ENCODE peak calls at places on chromosomes 5 and 9, in five cellular contexts. One of them, this sample, is unnamed.

GRCh38 chr5:71865665-71866320 is 146.7 kb downstream of the CARTPT start:
- DNase-seq in NCI-H2081: no peak
- DNase-seq in choroid plexus epithelial cell: no peak
- DNase-seq in occipital lobe: no peak
- DNase-seq in C1 segment of cervical spinal cord: no peak
- DNase-seq in this sample: peak; percentile 39

GRCh38 chr9:127706836-127707241 is at the start of gene CFAP157:
- DNase-seq in occipital lobe: no peak
- DNase-seq in C1 segment of cervical spinal cord: no peak
- DNase-seq in NCI-H2081: peak; percentile 14
- DNase-seq in choroid plexus epithelial cell: no peak
- DNase-seq in this sample: no peak

GRCh38 chr5:135379052-135379654 is 19.9 kb downstream of the MACROH2A1 start:
- DNase-seq in occipital lobe: no peak
- DNase-seq in NCI-H2081: no peak
- DNase-seq in choroid plexus epithelial cell: no peak
- DNase-seq in C1 segment of cervical spinal cord: no peak
- DNase-seq in this sample: peak; percentile 80

GRCh38 chr5:180673371-180674252 is 24.2 kb upstream of the FLT4 start:
- DNase-seq in C1 segment of cervical spinal cord: no peak
- DNase-seq in occipital lobe: no peak
- DNase-seq in choroid plexus epithelial cell: no peak
- DNase-seq in NCI-H2081: no peak
- DNase-seq in this sample: no peak

GRCh38 chr5:1736065-1736464 is 63.6 kb downstream of the MRPL36 start:
- DNase-seq in choroid plexus epithelial cell: no peak
- DNase-seq in C1 segment of cervical spinal cord: no peak
- DNase-seq in occipital lobe: no peak
- DNase-seq in NCI-H2081: no peak
- DNase-seq in this sample: no peak

GRCh38 chr5:96247097-96247675 is 185.9 kb downstream of the PCSK1 start:
- DNase-seq in choroid plexus epithelial cell: no peak
- DNase-seq in NCI-H2081: no peak
- DNase-seq in occipital lobe: no peak
- DNase-seq in C1 segment of cervical spinal cord: no peak
- DNase-seq in this sample: peak; percentile 88

GRCh38 chr5:172610643-172611042 is 30.4 kb upstream of the NEURL1B start:
- DNase-seq in choroid plexus epithelial cell: no peak
- DNase-seq in NCI-H2081: no peak
- DNase-seq in C1 segment of cervical spinal cord: no peak
- DNase-seq in occipital lobe: no peak
- DNase-seq in this sample: no peak

GRCh38 chr9:2574215-2574614 is 47.4 kb upstream of the VLDLR start:
- DNase-seq in occipital lobe: no peak
- DNase-seq in choroid plexus epithelial cell: no peak
- DNase-seq in C1 segment of cervical spinal cord: no peak
- DNase-seq in NCI-H2081: no peak
- DNase-seq in this sample: no peak

GRCh38 chr5:147782053-147783028 is at the start of gene JAKMIP2:
- DNase-seq in C1 segment of cervical spinal cord: peak; percentile 96
- DNase-seq in choroid plexus epithelial cell: peak; percentile 94
- DNase-seq in NCI-H2081: peak; percentile 96
- DNase-seq in occipital lobe: peak; percentile 99
- DNase-seq in this sample: peak; percentile 55

GRCh38 chr5:157046041-157046440 is 12.9 kb downstream of the HAVCR1 start:
- DNase-seq in C1 segment of cervical spinal cord: no peak
- DNase-seq in occipital lobe: peak; percentile 33
- DNase-seq in choroid plexus epithelial cell: no peak
- DNase-seq in NCI-H2081: no peak
- DNase-seq in this sample: no peak

GRCh38 chr5:92944903-92945629 is 636.0 kb downstream of the NR2F1-AS1 start:
- DNase-seq in choroid plexus epithelial cell: peak; percentile 83
- DNase-seq in NCI-H2081: no peak
- DNase-seq in C1 segment of cervical spinal cord: no peak
- DNase-seq in occipital lobe: no peak
- DNase-seq in this sample: peak; percentile 72

GRCh38 chr5:114362197-114362976 is 517 bp downstream of the KCNN2 start:
- DNase-seq in occipital lobe: no peak
- DNase-seq in NCI-H2081: peak; percentile 27
- DNase-seq in C1 segment of cervical spinal cord: no peak
- DNase-seq in choroid plexus epithelial cell: no peak
- DNase-seq in this sample: no peak

GRCh38 chr9:3962467-3962866 is 337.4 kb downstream of the GLIS3 start:
- DNase-seq in choroid plexus epithelial cell: peak; percentile 75
- DNase-seq in C1 segment of cervical spinal cord: no peak
- DNase-seq in occipital lobe: no peak
- DNase-seq in NCI-H2081: peak; percentile 24
- DNase-seq in this sample: peak; percentile 40

GRCh38 chr9:112546149-112547012 is 59.8 kb downstream of the KIAA1958 start:
- DNase-seq in NCI-H2081: no peak
- DNase-seq in choroid plexus epithelial cell: peak; percentile 32
- DNase-seq in C1 segment of cervical spinal cord: no peak
- DNase-seq in occipital lobe: no peak
- DNase-seq in this sample: no peak

GRCh38 chr9:88587885-88588628 is 53.1 kb downstream of the NXNL2 start:
- DNase-seq in occipital lobe: no peak
- DNase-seq in choroid plexus epithelial cell: no peak
- DNase-seq in C1 segment of cervical spinal cord: no peak
- DNase-seq in NCI-H2081: no peak
- DNase-seq in this sample: no peak

GRCh38 chr5:137498736-137499505 is at the start of gene SPOCK1:
- DNase-seq in C1 segment of cervical spinal cord: peak; percentile 26
- DNase-seq in choroid plexus epithelial cell: peak; percentile 75
- DNase-seq in occipital lobe: peak; percentile 62
- DNase-seq in NCI-H2081: peak; percentile 55
- DNase-seq in this sample: peak; percentile 73

GRCh38 chr5:131671409-131671808 is 36.4 kb upstream of the RAPGEF6 start:
- DNase-seq in C1 segment of cervical spinal cord: no peak
- DNase-seq in choroid plexus epithelial cell: peak; percentile 62
- DNase-seq in occipital lobe: no peak
- DNase-seq in NCI-H2081: no peak
- DNase-seq in this sample: no peak

GRCh38 chr5:96200611-96201010 is 232.4 kb downstream of the PCSK1 start:
- DNase-seq in choroid plexus epithelial cell: no peak
- DNase-seq in C1 segment of cervical spinal cord: no peak
- DNase-seq in NCI-H2081: no peak
- DNase-seq in occipital lobe: no peak
- DNase-seq in this sample: no peak

GRCh38 chr5:99019812-99020697 is 91.2 kb upstream of the CHD1 start:
- DNase-seq in NCI-H2081: peak; percentile 0
- DNase-seq in choroid plexus epithelial cell: peak; percentile 79
- DNase-seq in occipital lobe: no peak
- DNase-seq in C1 segment of cervical spinal cord: no peak
- DNase-seq in this sample: peak; percentile 92

GRCh38 chr5:89120719-89121118 is 237.7 kb upstream of the MEF2C start:
- DNase-seq in NCI-H2081: no peak
- DNase-seq in choroid plexus epithelial cell: peak; percentile 23
- DNase-seq in C1 segment of cervical spinal cord: no peak
- DNase-seq in occipital lobe: no peak
- DNase-seq in this sample: peak; percentile 6

This sample was measured in fibroblast of the aortic adventitia.